ENCODE peak calls at places on chromosomes 4 and X, in five cellular contexts. T is suprapubic skin, P is stomach, E is transverse colon, Q is ovary. L is an unnamed sample. For H3K27me3, the result is how much of the 10 kb centered on the place peaks cover.

GRCh38 chr4:52873861-52874343 is 11.8 kb downstream of the RASL11B start:
- DNase-seq in T (no peak), P (no peak), E (peak), Q (no peak), L (no peak)

GRCh38 chrX:154320406-154320805 is 24.8 kb downstream of the TKTL1 start:
- DNase-seq in T (no peak), P (no peak), E (no peak), Q (no peak), L (no peak)

GRCh38 chr4:106258145-106259045 is 57.6 kb downstream of the TBCK start:
- DNase-seq in T (no peak), P (no peak), E (no peak), Q (no peak), L (no peak)

GRCh38 chr4:47084795-47085194 is 53.4 kb downstream of the GABRB1 start:
- DNase-seq in T (no peak), P (no peak), E (no peak), Q (no peak), L (no peak)

GRCh38 chr4:186201535-186202230 is 10.3 kb downstream of the CYP4V2 start:
- DNase-seq in T (no peak), P (peak), E (peak), Q (peak), L (no peak)

GRCh38 chrX:123361371-123361770 is 177.3 kb downstream of the GRIA3 start:
- DNase-seq in T (no peak), P (no peak), E (no peak), Q (no peak), L (no peak)

GRCh38 chrX:12615061-12615460 is 176.2 kb upstream of the PRPS2 start:
- DNase-seq in T (no peak), P (no peak), E (no peak), Q (no peak), L (no peak)

GRCh38 chr4:105196523-105197145 is 50.0 kb downstream of the TET2 start:
- DNase-seq in T (no peak), P (no peak), E (no peak), Q (no peak), L (no peak)

GRCh38 chr4:24611575-24611974 is 27.2 kb upstream of the DHX15 start:
- DNase-seq in T (no peak), P (no peak), E (no peak), Q (no peak), L (no peak)

GRCh38 chr4:105569014-105569850 is 16.8 kb downstream of the ARHGEF38 start:
- DNase-seq in T (no peak), P (no peak), E (no peak), Q (no peak), L (no peak)

GRCh38 chr4:47468686-47469365 is 5.3 kb upstream of the COMMD8 start:
- DNase-seq in T (no peak), P (no peak), E (no peak), Q (no peak), L (no peak)

GRCh38 chr4:22498866-22499265 is 17.0 kb downstream of the ADGRA3 start:
- DNase-seq in T (no peak), P (no peak), E (no peak), Q (no peak), L (no peak)

GRCh38 chrX:16444353-16444752 is 205.6 kb upstream of the S100G start:
- DNase-seq in T (no peak), P (no peak), E (no peak), Q (no peak), L (no peak)

GRCh38 chr4:72440404-72440803 is 128.6 kb downstream of the ADAMTS3 start:
- DNase-seq in T (no peak), P (no peak), E (no peak), Q (no peak), L (no peak)

GRCh38 chr4:26589699-26590098 is 5.8 kb downstream of the TBC1D19 start:
- DNase-seq in T (no peak), P (no peak), E (no peak), Q (no peak), L (no peak)

GRCh38 chr4:75895744-75896314 is 6.4 kb downstream of the PPEF2 start:
- DNase-seq in T (no peak), P (no peak), E (no peak), Q (no peak), L (no peak)

GRCh38 chr4:58163172-58163571 is 1053.0 kb upstream of the IGFBP7 start:
- DNase-seq in T (no peak), P (no peak), E (no peak), Q (no peak), L (no peak)

GRCh38 chr4:148831945-148832344 is 389.7 kb upstream of the NR3C2 start:
- DNase-seq in T (no peak), P (no peak), E (no peak), Q (no peak), L (no peak)

GRCh38 chrX:96564595-96564994 is 120.0 kb upstream of the DIAPH2 start:
- DNase-seq in T (no peak), P (no peak), E (no peak), Q (no peak), L (no peak)

GRCh38 chr4:4542824-4543485 is 1.1 kb upstream of the STX18 start:
- DNase-seq in T (no peak), P (no peak), E (no peak), Q (no peak), L (no peak)

GRCh38 chr4:153731239-153731638 is 28.6 kb downstream of the RNF175 start:
- DNase-seq in T (no peak), P (no peak), E (no peak), Q (no peak), L (no peak)
- TF ChIP-seq EP300 in T (no peak), P (no peak), E (no peak), Q (no peak), L (no peak)

GRCh38 chrX:3713937-3714434 is 537 bp upstream of the PRKX start:
- DNase-seq in T (no peak), P (no peak), E (peak), Q (no peak), L (no peak)

GRCh38 chrX:3715921-3716320 is 2.5 kb upstream of the PRKX start:
- DNase-seq in T (no peak), P (no peak), E (no peak), Q (no peak), L (no peak)

GRCh38 chrX:3713225-3713936 is at the start of gene PRKX:
- DNase-seq in T (peak), P (peak), E (peak), Q (peak), L (no peak)

GRCh38 chrX:3712870-3713224 is 602 bp downstream of the PRKX start:
- DNase-seq in T (peak), P (no peak), E (peak), Q (peak), L (no peak)

DNA sequence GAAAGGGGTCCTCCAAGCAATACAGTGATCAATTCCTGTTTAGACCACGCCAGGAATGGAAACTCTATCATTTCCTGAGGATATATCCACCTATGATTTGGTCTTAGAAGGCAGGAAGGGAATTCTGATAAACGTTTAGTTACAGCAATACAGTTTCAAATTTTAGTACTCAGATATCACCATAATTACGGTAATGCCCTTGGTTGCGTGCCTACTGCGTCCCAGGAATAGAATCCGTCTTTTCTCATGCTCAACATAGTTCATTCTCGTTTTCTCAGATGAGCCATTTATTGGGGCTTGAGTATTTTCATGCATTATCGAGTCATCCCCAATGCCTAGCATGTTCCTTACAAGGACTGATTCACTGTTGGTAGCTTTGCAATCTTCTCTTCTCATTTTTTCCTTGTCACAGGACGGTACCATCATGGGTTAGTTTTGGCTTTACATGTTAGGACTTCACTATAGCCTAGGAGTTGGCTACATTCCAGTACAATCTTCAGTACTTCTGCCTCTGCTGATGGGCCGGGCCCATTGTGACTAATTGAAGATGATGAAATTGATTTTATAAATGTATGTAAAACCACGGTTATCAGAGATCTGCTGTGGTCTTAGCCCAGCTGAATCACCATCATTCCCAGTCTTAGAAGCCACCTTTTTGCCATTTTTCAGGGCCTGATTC is 4.4 kb upstream of the PRKX start:
- DNase-seq in T (no peak), P (no peak), E (no peak), Q (no peak), L (no peak)
- H3K27ac ChIP-seq in T (no peak), P (no peak), E (no peak), Q (no peak), L (no peak)

GRCh38 chrX:18702362-18703195 is 4.9 kb upstream of the PPEF1 start:
- DNase-seq in T (no peak), P (no peak), E (no peak), Q (no peak), L (no peak)

GRCh38 chrX:18696653-18697052 is 10.8 kb upstream of the PPEF1 start:
- DNase-seq in T (no peak), P (no peak), E (no peak), Q (no peak), L (no peak)

GRCh38 chrX:18701621-18702361 is 5.7 kb upstream of the PPEF1 start:
- DNase-seq in T (no peak), P (peak), E (peak), Q (no peak), L (peak)

GRCh38 chrX:18698762-18699650 is 8.4 kb upstream of the PPEF1 start:
- DNase-seq in T (no peak), P (no peak), E (no peak), Q (no peak), L (no peak)
- H3K27me3 ChIP-seq in T (under half), P (under half), E (under half), Q (under half), L (under half)

GRCh38 chr4:101103381-101104142 is 243.8 kb downstream of the PPP3CA start:
- DNase-seq in T (no peak), P (no peak), E (no peak), Q (no peak), L (no peak)
- TF ChIP-seq EP300 in T (no peak), P (no peak), E (no peak), Q (no peak), L (no peak)

GRCh38 chr4:127139788-127140286 is 492.9 kb upstream of the INTU start:
- DNase-seq in T (no peak), P (no peak), E (no peak), Q (no peak), L (no peak)

GRCh38 chr4:127140306-127140705 is 492.5 kb upstream of the INTU start:
- DNase-seq in T (no peak), P (no peak), E (no peak), Q (no peak), L (no peak)

GRCh38 chr4:127138586-127138985 is 494.2 kb upstream of the INTU start:
- DNase-seq in T (no peak), P (no peak), E (no peak), Q (no peak), L (no peak)

GRCh38 chr4:127131527-127131926 is 501.2 kb upstream of the INTU start:
- DNase-seq in T (no peak), P (no peak), E (no peak), Q (no peak), L (no peak)

GRCh38 chr4:127134490-127134889 is 498.3 kb upstream of the INTU start:
- DNase-seq in T (no peak), P (no peak), E (no peak), Q (no peak), L (no peak)
- H3K27ac ChIP-seq in T (no peak), P (no peak), E (no peak), Q (no peak), L (no peak)

DNA sequence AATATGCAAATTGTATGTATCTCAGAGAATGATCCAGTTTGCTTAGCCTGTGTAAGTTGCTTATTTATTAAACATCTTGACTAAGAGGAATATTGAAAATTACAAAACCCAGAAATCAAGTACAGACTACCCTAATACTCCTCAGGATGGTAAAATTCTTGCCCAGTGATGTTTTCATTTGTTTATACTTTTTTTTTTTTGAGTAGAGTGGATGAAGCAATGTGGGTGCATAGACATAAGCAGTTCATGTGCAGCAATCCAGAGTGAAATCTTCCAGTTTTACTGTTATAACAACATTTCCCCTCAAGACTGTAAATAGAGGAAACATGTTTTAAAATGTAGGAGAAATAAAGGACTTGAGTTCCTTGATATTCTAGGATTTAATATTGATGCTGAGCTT is 4.7 kb downstream of the GLRB start:
- DNase-seq in T (no peak), P (no peak), E (no peak), Q (no peak), L (no peak)
- H3K27me3 ChIP-seq in T (under half), P (under half), E (under half), Q (under half), L (under half)

DNA sequence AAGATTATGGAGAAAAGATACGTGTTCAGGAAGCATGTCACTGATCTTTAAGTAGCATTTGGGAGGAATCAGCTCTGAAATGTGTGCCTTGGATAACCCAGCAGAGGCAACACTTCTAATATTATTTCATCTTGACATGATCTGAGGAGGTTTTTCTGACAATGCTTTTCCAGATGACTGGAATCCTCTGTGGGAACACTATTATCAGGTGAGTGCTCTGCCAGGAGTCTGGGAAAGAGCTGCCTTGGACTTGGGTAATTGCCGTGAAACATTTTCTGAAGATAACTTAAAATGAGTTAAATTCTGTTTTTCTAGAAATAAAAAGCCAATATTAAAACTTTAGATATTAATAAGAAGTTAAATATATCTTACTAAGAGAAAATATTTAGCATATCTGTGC is 78.2 kb upstream of the QRFPR start:
- DNase-seq in T (no peak), P (no peak), E (no peak), Q (no peak), L (no peak)
- TF ChIP-seq EP300 in T (no peak), P (no peak), E (no peak), Q (no peak), L (no peak)